ENCODE peak calls at places on chromosome 12, in six cellular contexts. One of them, this sample, is unnamed.

GRCh38 chr12:6553051-6553868 is 2.6 kb downstream of the IFFO1 start:
- DNase-seq in dermis microvascular lymphatic vessel endothelial cell: peak
- DNase-seq in GM10248: no peak
- DNase-seq in H54: no peak
- DNase-seq in HEK293T: no peak
- DNase-seq in GM04504: peak
- DNase-seq in this sample: no peak

GRCh38 chr12:122983789-122984515 is 3.5 kb downstream of the ARL6IP4 start:
- DNase-seq in GM10248: no peak
- DNase-seq in GM04504: no peak
- DNase-seq in HEK293T: no peak
- DNase-seq in dermis microvascular lymphatic vessel endothelial cell: peak
- DNase-seq in H54: no peak
- DNase-seq in this sample: no peak

GRCh38 chr12:28027947-28028724 is 55.6 kb upstream of the PTHLH start:
- DNase-seq in H54: no peak
- DNase-seq in HEK293T: no peak
- DNase-seq in GM10248: no peak
- DNase-seq in dermis microvascular lymphatic vessel endothelial cell: peak
- DNase-seq in GM04504: no peak
- DNase-seq in this sample: peak

GRCh38 chr12:65695077-65695865 is 129.0 kb upstream of the HMGA2 start:
- DNase-seq in GM04504: peak
- DNase-seq in HEK293T: no peak
- DNase-seq in H54: peak
- DNase-seq in dermis microvascular lymphatic vessel endothelial cell: peak
- DNase-seq in GM10248: no peak
- DNase-seq in this sample: no peak

GRCh38 chr12:6360080-6360571 is 15.2 kb downstream of the SCNN1A start:
- DNase-seq in dermis microvascular lymphatic vessel endothelial cell: no peak
- DNase-seq in GM04504: no peak
- DNase-seq in HEK293T: no peak
- DNase-seq in H54: no peak
- DNase-seq in GM10248: no peak
- DNase-seq in this sample: no peak

GRCh38 chr12:47080725-47081502 is 1.2 kb upstream of the AMIGO2 start:
- DNase-seq in GM04504: no peak
- DNase-seq in dermis microvascular lymphatic vessel endothelial cell: peak
- DNase-seq in H54: peak
- DNase-seq in HEK293T: peak
- DNase-seq in GM10248: peak
- DNase-seq in this sample: no peak

GRCh38 chr12:19045421-19045820 is 84.1 kb upstream of the PLEKHA5 start:
- DNase-seq in GM10248: no peak
- DNase-seq in dermis microvascular lymphatic vessel endothelial cell: no peak
- DNase-seq in HEK293T: no peak
- DNase-seq in GM04504: no peak
- DNase-seq in H54: no peak
- DNase-seq in this sample: no peak

GRCh38 chr12:1992732-1993131 is 11.5 kb downstream of the DCP1B start:
- DNase-seq in GM10248: no peak
- DNase-seq in HEK293T: no peak
- DNase-seq in H54: no peak
- DNase-seq in dermis microvascular lymphatic vessel endothelial cell: no peak
- DNase-seq in GM04504: no peak
- DNase-seq in this sample: no peak

GRCh38 chr12:57461326-57461903 is 1.8 kb downstream of the GLI1 start:
- DNase-seq in GM04504: no peak
- DNase-seq in GM10248: peak
- DNase-seq in H54: peak
- DNase-seq in dermis microvascular lymphatic vessel endothelial cell: peak
- DNase-seq in HEK293T: peak
- DNase-seq in this sample: no peak

GRCh38 chr12:49263400-49263763 is 1.5 kb upstream of the TUBA1C start:
- DNase-seq in dermis microvascular lymphatic vessel endothelial cell: no peak
- DNase-seq in GM04504: no peak
- DNase-seq in H54: no peak
- DNase-seq in HEK293T: no peak
- DNase-seq in GM10248: no peak
- DNase-seq in this sample: no peak

GRCh38 chr12:127485528-127485927 is 781.4 kb upstream of the TMEM132C start:
- DNase-seq in H54: peak
- DNase-seq in HEK293T: no peak
- DNase-seq in GM10248: no peak
- DNase-seq in GM04504: peak
- DNase-seq in dermis microvascular lymphatic vessel endothelial cell: no peak
- DNase-seq in this sample: no peak

GRCh38 chr12:5453471-5453870 is 21.6 kb downstream of the NTF3 start:
- DNase-seq in HEK293T: no peak
- DNase-seq in H54: no peak
- DNase-seq in GM04504: no peak
- DNase-seq in dermis microvascular lymphatic vessel endothelial cell: no peak
- DNase-seq in GM10248: no peak
- DNase-seq in this sample: no peak

GRCh38 chr12:49733219-49734017 is 7.9 kb upstream of the TMBIM6 start:
- DNase-seq in H54: no peak
- DNase-seq in GM10248: no peak
- DNase-seq in HEK293T: no peak
- DNase-seq in dermis microvascular lymphatic vessel endothelial cell: no peak
- DNase-seq in GM04504: no peak
- DNase-seq in this sample: no peak

GRCh38 chr12:57838594-57839302 is 7.8 kb downstream of the CTDSP2 start:
- DNase-seq in GM10248: no peak
- DNase-seq in GM04504: no peak
- DNase-seq in dermis microvascular lymphatic vessel endothelial cell: peak
- DNase-seq in HEK293T: no peak
- DNase-seq in H54: no peak
- DNase-seq in this sample: peak

GRCh38 chr12:24668563-24668962 is 280.3 kb downstream of the BCAT1 start:
- DNase-seq in dermis microvascular lymphatic vessel endothelial cell: no peak
- DNase-seq in GM10248: no peak
- DNase-seq in HEK293T: no peak
- DNase-seq in H54: no peak
- DNase-seq in GM04504: no peak
- DNase-seq in this sample: no peak

GRCh38 chr12:1844223-1844622 is 23.9 kb downstream of the LRTM2 start:
- DNase-seq in H54: no peak
- DNase-seq in dermis microvascular lymphatic vessel endothelial cell: no peak
- DNase-seq in GM04504: no peak
- DNase-seq in GM10248: no peak
- DNase-seq in HEK293T: no peak
- DNase-seq in this sample: no peak

GRCh38 chr12:64187794-64188193 is 34.3 kb downstream of the KICS2 start:
- DNase-seq in dermis microvascular lymphatic vessel endothelial cell: no peak
- DNase-seq in GM10248: no peak
- DNase-seq in H54: no peak
- DNase-seq in HEK293T: no peak
- DNase-seq in GM04504: no peak
- DNase-seq in this sample: no peak

GRCh38 chr12:40016960-40017359 is 88.9 kb downstream of the SLC2A13 start:
- DNase-seq in dermis microvascular lymphatic vessel endothelial cell: no peak
- DNase-seq in H54: no peak
- DNase-seq in GM04504: no peak
- DNase-seq in HEK293T: no peak
- DNase-seq in GM10248: no peak
- DNase-seq in this sample: no peak

GRCh38 chr12:132986885-132987225 is 688 bp downstream of the ZNF26 start:
- DNase-seq in H54: no peak
- DNase-seq in dermis microvascular lymphatic vessel endothelial cell: peak
- DNase-seq in GM10248: no peak
- DNase-seq in GM04504: no peak
- DNase-seq in HEK293T: peak
- DNase-seq in this sample: no peak

GRCh38 chr12:47194501-47194900 is 114.7 kb upstream of the AMIGO2 start:
- DNase-seq in dermis microvascular lymphatic vessel endothelial cell: no peak
- DNase-seq in H54: no peak
- DNase-seq in GM10248: no peak
- DNase-seq in HEK293T: no peak
- DNase-seq in GM04504: no peak
- DNase-seq in this sample: no peak

GRCh38 chr12:131943389-131943788 is 6.4 kb upstream of the EP400 start:
- DNase-seq in GM10248: no peak
- DNase-seq in HEK293T: no peak
- DNase-seq in GM04504: no peak
- DNase-seq in dermis microvascular lymphatic vessel endothelial cell: no peak
- DNase-seq in H54: no peak
- DNase-seq in this sample: no peak

GRCh38 chr12:105212431-105212830 is 23.5 kb downstream of the APPL2 start:
- DNase-seq in dermis microvascular lymphatic vessel endothelial cell: no peak
- DNase-seq in H54: no peak
- DNase-seq in HEK293T: no peak
- DNase-seq in GM10248: no peak
- DNase-seq in GM04504: peak
- DNase-seq in this sample: no peak

GRCh38 chr12:48996794-48997718 is 2.1 kb downstream of the DDN start:
- DNase-seq in H54: no peak
- DNase-seq in HEK293T: peak
- DNase-seq in dermis microvascular lymphatic vessel endothelial cell: peak
- DNase-seq in GM04504: no peak
- DNase-seq in GM10248: peak
- DNase-seq in this sample: peak

GRCh38 chr12:93580682-93581081 is 8.2 kb downstream of the SOCS2 start:
- DNase-seq in HEK293T: no peak
- DNase-seq in dermis microvascular lymphatic vessel endothelial cell: no peak
- DNase-seq in GM10248: no peak
- DNase-seq in H54: no peak
- DNase-seq in GM04504: no peak
- DNase-seq in this sample: no peak

GRCh38 chr12:5589055-5589454 is 157.1 kb downstream of the NTF3 start:
- DNase-seq in GM04504: no peak
- DNase-seq in GM10248: no peak
- DNase-seq in HEK293T: no peak
- DNase-seq in H54: no peak
- DNase-seq in dermis microvascular lymphatic vessel endothelial cell: no peak
- DNase-seq in this sample: no peak

GRCh38 chr12:101935769-101936741 is 58.7 kb downstream of the DRAM1 start:
- DNase-seq in HEK293T: no peak
- DNase-seq in GM04504: peak
- DNase-seq in dermis microvascular lymphatic vessel endothelial cell: peak
- DNase-seq in GM10248: peak
- DNase-seq in H54: no peak
- DNase-seq in this sample: no peak

GRCh38 chr12:62627181-62627580 is 160.6 kb downstream of the MON2 start:
- DNase-seq in dermis microvascular lymphatic vessel endothelial cell: no peak
- DNase-seq in GM04504: no peak
- DNase-seq in GM10248: no peak
- DNase-seq in HEK293T: no peak
- DNase-seq in H54: no peak
- DNase-seq in this sample: no peak

GRCh38 chr12:105427883-105428282 is 97.4 kb downstream of the C12orf75 start:
- DNase-seq in H54: no peak
- DNase-seq in dermis microvascular lymphatic vessel endothelial cell: peak
- DNase-seq in HEK293T: no peak
- DNase-seq in GM04504: no peak
- DNase-seq in GM10248: no peak
- DNase-seq in this sample: no peak

GRCh38 chr12:132040906-132041606 is 91.3 kb downstream of the EP400 start:
- DNase-seq in GM04504: no peak
- DNase-seq in H54: no peak
- DNase-seq in GM10248: no peak
- DNase-seq in HEK293T: no peak
- DNase-seq in dermis microvascular lymphatic vessel endothelial cell: no peak
- DNase-seq in this sample: no peak